ENCODE peak calls at places on chromosome 12, in five cellular contexts. Z is lung, M is ovary, D is GM23338, T is colonic mucosa. I is an unnamed sample.

GRCh38 chr12:49339464-49339861 is 2.5 kb upstream of the C1QL4 start:
- DNase-seq in Z (no peak), T (peak; percentile 86), D (peak; percentile 69), M (no peak), I (no peak)

GRCh38 chr12:32947203-32947795 is 50.7 kb upstream of the PKP2 start:
- DNase-seq in T (no peak), D (peak; percentile 61), M (no peak), Z (no peak), I (no peak)

GRCh38 chr12:26287666-26288408 is 92.5 kb downstream of the SSPN start:
- DNase-seq in T (no peak), D (no peak), M (no peak), Z (no peak), I (no peak)

GRCh38 chr12:27896419-27896990 is 76.0 kb downstream of the PTHLH start:
- DNase-seq in D (no peak), M (no peak), Z (no peak), T (no peak), I (no peak)

GRCh38 chr12:63151061-63151897 is at the start of gene AVPR1A:
- DNase-seq in Z (no peak), D (peak; percentile 48), T (no peak), M (no peak), I (no peak)

GRCh38 chr12:87814625-87815024 is 214.6 kb downstream of the C12orf50 start:
- DNase-seq in T (no peak), M (no peak), Z (no peak), D (no peak), I (no peak)

GRCh38 chr12:19287302-19287701 is 152.0 kb upstream of the AEBP2 start:
- DNase-seq in M (no peak), D (no peak), Z (no peak), T (no peak), I (no peak)

GRCh38 chr12:47556219-47556618 is 149.6 kb downstream of the RPAP3 start:
- DNase-seq in T (no peak), M (no peak), Z (no peak), D (peak; percentile 4), I (no peak)

GRCh38 chr12:92242917-92243316 is 97.3 kb upstream of the BTG1 start:
- DNase-seq in D (no peak), M (peak; percentile 36), Z (no peak), T (no peak), I (no peak)

GRCh38 chr12:77153706-77154105 is 88.3 kb upstream of the E2F7 start:
- DNase-seq in M (no peak), Z (no peak), D (no peak), T (no peak), I (no peak)

GRCh38 chr12:5480953-5481300 is 49.0 kb downstream of the NTF3 start:
- DNase-seq in D (peak; percentile 55), T (no peak), M (no peak), Z (no peak), I (no peak)

GRCh38 chr12:116378002-116378401 is 100.5 kb upstream of the MED13L start:
- DNase-seq in T (no peak), D (no peak), M (no peak), Z (no peak), I (no peak)

GRCh38 chr12:24424889-24425600 is 475.6 kb upstream of the SOX5 start:
- DNase-seq in Z (no peak), D (no peak), T (no peak), M (no peak), I (no peak)

GRCh38 chr12:127570793-127571360 is 696.1 kb upstream of the TMEM132C start:
- DNase-seq in M (no peak), D (no peak), Z (no peak), T (no peak), I (no peak)

GRCh38 chr12:93415723-93416464 is 25.9 kb downstream of the UBE2N start:
- DNase-seq in D (no peak), M (no peak), Z (no peak), T (no peak), I (no peak)

GRCh38 chr12:78818487-78818886 is 46.1 kb upstream of the SYT1 start:
- DNase-seq in M (no peak), T (no peak), Z (no peak), D (peak; percentile 57), I (no peak)

GRCh38 chr12:129704232-129704830 is 199.5 kb downstream of the TMEM132D start:
- DNase-seq in Z (no peak), M (no peak), D (peak; percentile 35), T (no peak), I (no peak)

GRCh38 chr12:123106640-123107359 is 44.1 kb downstream of the PITPNM2 start:
- DNase-seq in D (no peak), Z (peak; percentile 42), M (no peak), T (peak; percentile 29), I (no peak)

GRCh38 chr12:108720757-108721514 is 10.4 kb downstream of the CORO1C start:
- DNase-seq in D (no peak), M (no peak), T (no peak), Z (no peak), I (no peak)

GRCh38 chr12:28766398-28766797 is 382.7 kb upstream of the FAR2 start:
- DNase-seq in T (no peak), D (no peak), Z (no peak), M (no peak), I (no peak)

GRCh38 chr12:55957106-55957859 is 8.6 kb downstream of the PMEL start:
- DNase-seq in M (no peak), Z (no peak), T (peak; percentile 79), D (no peak), I (no peak)

GRCh38 chr12:96445743-96446655 is 43.4 kb upstream of the CFAP54 start:
- DNase-seq in M (no peak), D (no peak), Z (no peak), T (no peak), I (no peak)

GRCh38 chr12:113097716-113098427 is 37.7 kb downstream of the RASAL1 start:
- DNase-seq in M (no peak), Z (no peak), D (peak; percentile 62), T (no peak), I (peak; percentile 91)

GRCh38 chr12:98399532-98399931 is 115.9 kb upstream of the TMPO start:
- DNase-seq in D (peak; percentile 58), Z (no peak), T (no peak), M (no peak), I (no peak)

GRCh38 chr12:113666223-113666622 is 194.6 kb upstream of the LHX5 start:
- DNase-seq in Z (no peak), T (no peak), D (no peak), M (no peak), I (no peak)

GRCh38 chr12:48824112-48824511 is 5.8 kb downstream of the CACNB3 start:
- DNase-seq in M (no peak), T (peak; percentile 45), Z (peak; percentile 74), D (peak; percentile 83), I (no peak)

GRCh38 chr12:88361493-88361892 is 218.8 kb downstream of the KITLG start:
- DNase-seq in Z (no peak), D (no peak), T (no peak), M (no peak), I (no peak)

DNA sequence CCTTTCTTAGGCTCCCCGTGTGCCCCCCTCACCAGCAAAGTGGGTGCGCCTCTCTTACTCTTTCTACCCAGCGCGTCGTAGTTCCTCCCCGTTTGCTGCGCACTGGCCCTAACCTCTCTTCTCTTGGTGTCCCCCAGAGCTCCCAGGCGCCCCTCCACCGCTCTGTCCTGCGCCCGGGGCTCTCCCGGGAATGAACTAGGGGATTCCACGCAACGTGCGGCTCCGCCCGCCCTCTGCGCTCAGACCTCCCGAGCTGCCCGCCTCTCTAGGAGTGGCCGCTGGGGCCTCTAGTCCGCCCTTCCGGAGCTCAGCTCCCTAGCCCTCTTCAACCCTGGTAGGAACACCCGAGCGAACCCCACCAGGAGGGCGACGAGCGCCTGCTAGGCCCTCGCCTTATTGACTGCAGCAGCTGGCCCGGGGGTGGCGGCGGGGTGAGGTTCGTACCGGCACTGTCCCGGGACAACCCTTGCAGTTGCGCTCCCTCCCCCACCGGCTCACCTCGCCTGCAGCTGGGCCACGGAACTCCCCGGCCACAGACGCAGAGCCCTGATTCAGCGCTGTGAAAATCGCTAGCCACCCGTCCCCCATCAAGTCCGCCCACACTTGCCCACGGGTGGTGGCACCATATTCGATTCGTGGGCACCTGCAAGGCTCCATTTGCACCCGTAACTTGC is 1.3 kb downstream of the TMEM233 start:
- DNase-seq in D (peak; percentile 51), Z (no peak), T (peak; percentile 19), M (no peak), I (no peak)
- H3K27ac ChIP-seq in D (no peak overlapping the region), Z (peak overlapping the region; percentile 34), T (no peak overlapping the region), M (no peak overlapping the region), I (no peak overlapping the region)

GRCh38 chr12:52965337-52965731 is 16.4 kb downstream of the KRT18 start:
- DNase-seq in D (peak; percentile 76), T (no peak), Z (no peak), M (no peak), I (no peak)
- H3K4me3 ChIP-seq in D (peak overlapping the region; percentile 77), T (no peak overlapping the region), Z (peak overlapping the region; percentile 4), M (no peak overlapping the region), I (peak overlapping the region; percentile 15)

GRCh38 chr12:105262461-105263184 is 26.6 kb upstream of the APPL2 start:
- DNase-seq in T (no peak), M (no peak), D (no peak), Z (no peak), I (no peak)
- TF ChIP-seq CTCF in T (no peak), M (no peak), D (no peak), Z (no peak), I (no peak)

GRCh38 chr12:121532503-121533390 is 48.1 kb downstream of the KDM2B start:
- DNase-seq in D (no peak), M (peak; percentile 46), T (no peak), Z (no peak), I (no peak)
- H3K27ac ChIP-seq in D (no peak overlapping the region), M (peak overlapping the region; percentile 75), T (no peak overlapping the region), Z (peak overlapping the region; percentile 39), I (peak overlapping the region; percentile 46)

DNA sequence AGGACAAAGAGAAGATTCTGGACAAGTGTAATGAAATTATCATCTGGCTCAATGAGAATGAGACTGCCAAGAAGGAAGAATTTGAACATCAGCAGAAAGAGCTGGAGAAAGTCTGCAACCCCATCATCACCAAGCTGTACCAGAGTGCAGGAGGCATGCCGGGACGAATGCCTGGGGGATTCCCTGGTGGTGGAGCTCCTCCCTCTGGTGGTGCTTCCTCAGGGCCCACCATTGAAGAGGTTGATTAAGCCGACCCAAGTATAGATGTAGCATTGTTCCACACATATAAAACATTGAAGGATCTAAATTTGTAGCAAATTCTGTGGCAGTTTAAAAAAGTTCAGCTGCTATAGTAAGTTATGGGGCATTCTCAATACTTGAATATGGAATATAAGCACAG is 174.3 kb upstream of the CCND2 start:
- DNase-seq in M (no peak), D (peak; percentile 32), T (no peak), Z (no peak), I (no peak)
- H3K4me3 ChIP-seq in M (no peak overlapping the region), D (no peak overlapping the region), T (no peak overlapping the region), Z (no peak overlapping the region), I (no peak overlapping the region)

DNA sequence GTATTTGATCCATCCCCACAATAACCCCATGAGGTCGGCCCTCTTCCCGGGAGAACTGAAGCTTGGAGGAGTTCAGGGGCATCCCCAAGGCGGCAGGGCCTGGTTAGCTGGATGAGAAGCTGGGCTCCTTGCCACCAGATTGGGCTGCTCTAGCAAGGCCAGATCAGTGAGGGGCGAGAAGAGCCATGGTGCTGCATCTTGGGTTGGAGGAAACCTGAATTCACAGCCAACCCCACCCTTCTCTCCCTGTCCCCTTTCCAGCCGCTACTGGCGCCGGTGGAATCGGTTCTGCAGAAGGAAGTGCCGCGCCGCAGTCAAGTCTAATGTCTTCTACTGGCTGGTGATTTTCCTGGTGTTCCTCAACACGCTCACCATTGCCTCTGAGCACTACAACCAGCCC is 228.6 kb upstream of the FKBP4 start:
- DNase-seq in M (no peak), D (no peak), T (no peak), Z (no peak), I (no peak)
- TF ChIP-seq CTCF in M (no peak), D (no peak), T (no peak), Z (no peak), I (no peak)